ENCODE peak calls at places on chromosomes 16 and 17, in ten cellular contexts. X is activated B cell treated with CpG ODN at 0.5 μM for 24 hours, S is Calu3, Y is prostate gland, T is M059J, W is sigmoid colon, I is PC-9, B is NCI-H446 treated with DMSO at 0.1 percent for 48 hours, J is AG09309, K is mesendoderm. Z is an unnamed sample.

GRCh38 chr17:63402808-63403207 is 43.3 kb downstream of the CYB561 start:
- DNase-seq in X (no peak), S (no peak), Y (no peak), T (no peak), W (no peak), I (no peak), B (no peak), J (no peak), K (no peak), Z (no peak)

GRCh38 chr17:82237746-82238561 is 9.1 kb downstream of the SLC16A3 start:
- DNase-seq in X (no peak), S (no peak), Y (no peak), T (no peak), W (peak; percentile 67), I (no peak), B (no peak), J (no peak), K (no peak), Z (no peak)

GRCh38 chr16:50151744-50152143 is 1.4 kb upstream of the TENT4B start:
- DNase-seq in X (no peak), S (no peak), Y (no peak), T (peak; percentile 20), W (no peak), I (no peak), B (no peak), J (no peak), K (no peak), Z (no peak)

GRCh38 chr17:1109606-1110523 is 69.9 kb downstream of the ABR start:
- DNase-seq in X (peak; percentile 39), S (peak; percentile 43), Y (no peak), T (peak; percentile 32), W (no peak), I (peak; percentile 40), B (no peak), J (no peak), K (peak; percentile 70), Z (no peak)

GRCh38 chr16:85025781-85026653 is 1.6 kb upstream of the KIAA0513 start:
- DNase-seq in X (no peak), S (no peak), Y (no peak), T (no peak), W (no peak), I (no peak), B (no peak), J (no peak), K (no peak), Z (no peak)

GRCh38 chr16:23302045-23302956 is at the start of gene SCNN1B:
- DNase-seq in X (no peak), S (peak; percentile 21), Y (peak; percentile 46), T (no peak), W (no peak), I (peak; percentile 42), B (no peak), J (no peak), K (peak; percentile 22), Z (peak; percentile 11)

GRCh38 chr17:30212750-30213149 is 22.7 kb downstream of the SLC6A4 start:
- DNase-seq in X (no peak), S (no peak), Y (no peak), T (no peak), W (no peak), I (no peak), B (no peak), J (no peak), K (no peak), Z (no peak)

GRCh38 chr16:80580109-80580832 is 39.5 kb downstream of the DYNLRB2 start:
- DNase-seq in X (no peak), S (no peak), Y (no peak), T (peak; percentile 82), W (no peak), I (no peak), B (no peak), J (no peak), K (no peak), Z (no peak)

GRCh38 chr17:77845541-77846225 is 112.8 kb upstream of the TNRC6C start:
- DNase-seq in X (no peak), S (no peak), Y (no peak), T (no peak), W (no peak), I (no peak), B (no peak), J (no peak), K (no peak), Z (no peak)

GRCh38 chr16:57609541-57610401 is 18.7 kb upstream of the ADGRG1 start:
- DNase-seq in X (no peak), S (no peak), Y (no peak), T (no peak), W (peak; percentile 42), I (no peak), B (no peak), J (no peak), K (no peak), Z (peak; percentile 44)

Z was measured in NCI-H1694 treated with DMSO at 0.1 percent for 48 hours.